ENCODE peak calls at places on chromosomes 6 and 20, in ten cellular contexts. R is cardiac fibroblast, B is breast epithelium, D is bronchial epithelial cell, L is cardiac muscle cell, T is endothelial cell, Z is AG09319, S is brain microvascular endothelial cell, M is GM10248, I is dorsolateral prefrontal cortex. C is an unnamed sample.

GRCh38 chr6:21536280-21536766 is 57.2 kb upstream of the SOX4 start:
- DNase-seq in B (no peak), S (no peak), M (no peak), L (no peak), T (no peak), R (no peak), Z (no peak), D (no peak), I (no peak), C (no peak)

GRCh38 chr6:134178230-134179044 is 126.0 kb upstream of the SLC2A12 start:
- DNase-seq in B (peak), Z (peak), S (peak), T (peak), M (peak), L (peak), R (peak), I (peak), D (peak), C (peak)

GRCh38 chr20:37693629-37694626 is at the start of gene CTNNBL1:
- DNase-seq in I (peak), L (peak), R (peak), D (peak), B (peak), S (peak), M (peak), Z (peak), T (peak), C (peak)

GRCh38 chr6:42110683-42111082 is 31.7 kb downstream of the C6orf132 start:
- DNase-seq in I (no peak), L (no peak), R (no peak), Z (no peak), B (no peak), T (no peak), S (no peak), D (no peak), M (no peak), C (no peak)

GRCh38 chr6:19841181-19841580 is 4.0 kb downstream of the ID4 start:
- DNase-seq in D (no peak), M (no peak), R (no peak), B (no peak), L (no peak), Z (no peak), S (no peak), I (no peak), T (no peak), C (no peak)

GRCh38 chr6:51542466-51542865 is 544.9 kb downstream of the PKHD1 start:
- DNase-seq in M (no peak), I (no peak), S (no peak), B (no peak), D (no peak), T (no peak), Z (no peak), R (no peak), L (no peak), C (no peak)

GRCh38 chr6:3159805-3160781 is 2.7 kb upstream of the TUBB2A start:
- DNase-seq in M (no peak), Z (no peak), B (no peak), L (peak), R (peak), S (no peak), I (no peak), T (no peak), D (peak), C (no peak)

GRCh38 chr20:1364106-1364505 is 28.7 kb downstream of the FKBP1A start:
- DNase-seq in B (no peak), R (no peak), M (no peak), Z (no peak), D (no peak), T (no peak), S (no peak), I (no peak), L (no peak), C (no peak)

GRCh38 chr6:165716886-165717285 is 53.8 kb upstream of the PDE10A start:
- DNase-seq in I (no peak), T (no peak), R (no peak), D (no peak), L (no peak), B (no peak), Z (no peak), S (peak), M (no peak), C (no peak)

GRCh38 chr6:128885381-128885780 is 2.4 kb downstream of the LAMA2 start:
- DNase-seq in I (no peak), L (no peak), D (no peak), R (no peak), S (no peak), Z (no peak), T (no peak), M (no peak), B (no peak), C (no peak)

GRCh38 chr6:79111549-79111948 is 33.5 kb upstream of the PHIP start:
- DNase-seq in R (no peak), D (no peak), L (no peak), B (no peak), M (no peak), Z (no peak), T (no peak), S (no peak), I (no peak), C (no peak)

GRCh38 chr6:122730775-122731386 is 48.6 kb upstream of the FABP7 start:
- DNase-seq in B (no peak), M (no peak), S (peak), T (peak), I (peak), L (peak), Z (no peak), R (peak), D (peak), C (no peak)

GRCh38 chr6:84081222-84081621 is 47.6 kb downstream of the MRAP2 start:
- DNase-seq in Z (no peak), D (no peak), T (no peak), L (no peak), R (no peak), I (no peak), S (no peak), B (no peak), M (no peak), C (no peak)

GRCh38 chr20:40536866-40537265 is 152.2 kb downstream of the MAFB start:
- DNase-seq in S (no peak), B (no peak), D (peak), M (no peak), R (no peak), I (no peak), T (no peak), Z (no peak), L (no peak), C (no peak)

GRCh38 chr20:2596673-2597279 is 55.7 kb upstream of the NOP56 start:
- DNase-seq in R (no peak), B (no peak), I (no peak), M (no peak), D (no peak), Z (no peak), S (peak), L (no peak), T (no peak), C (no peak)

GRCh38 chr20:10611357-10611756 is 62.4 kb downstream of the JAG1 start:
- DNase-seq in B (no peak), D (peak), T (peak), I (no peak), R (peak), L (peak), Z (no peak), M (peak), S (peak), C (peak)

GRCh38 chr6:157274471-157275226 is 48.7 kb downstream of the TMEM242 start:
- DNase-seq in T (peak), Z (no peak), M (peak), L (peak), I (peak), S (peak), R (peak), B (peak), D (peak), C (peak)

GRCh38 chr6:4944325-4944724 is 59.5 kb downstream of the RPP40 start:
- DNase-seq in R (no peak), L (no peak), D (no peak), B (no peak), S (no peak), M (no peak), T (no peak), I (no peak), Z (no peak), C (no peak)

GRCh38 chr20:44166477-44166876 is 20.5 kb downstream of the JPH2 start:
- DNase-seq in D (no peak), Z (no peak), R (no peak), L (peak), I (no peak), B (no peak), M (no peak), S (no peak), T (no peak), C (no peak)

GRCh38 chr20:62607366-62608217 is 34.7 kb upstream of the SLCO4A1 start:
- DNase-seq in R (no peak), S (no peak), D (no peak), L (no peak), Z (no peak), T (no peak), M (no peak), B (no peak), I (no peak), C (no peak)

GRCh38 chr20:45336530-45337366 is 11.5 kb downstream of the SDC4 start:
- DNase-seq in I (no peak), R (peak), S (peak), Z (peak), T (no peak), B (peak), L (no peak), D (peak), M (no peak), C (no peak)

GRCh38 chr20:56911946-56912345 is 282.8 kb downstream of the TFAP2C start:
- DNase-seq in R (no peak), T (no peak), D (no peak), L (no peak), M (no peak), S (no peak), B (no peak), Z (no peak), I (no peak), C (no peak)

GRCh38 chr6:35018746-35019145 is 122.4 kb downstream of the TCP11 start:
- DNase-seq in T (no peak), S (no peak), B (no peak), Z (no peak), R (no peak), I (no peak), M (no peak), D (no peak), L (no peak), C (no peak)

GRCh38 chr6:10409766-10410209 is 5.1 kb downstream of the TFAP2A start:
- DNase-seq in B (no peak), R (no peak), Z (no peak), L (no peak), D (no peak), S (no peak), I (no peak), T (no peak), M (no peak), C (no peak)

GRCh38 chr20:21166801-21167200 is 40.9 kb downstream of the KIZ start:
- DNase-seq in M (no peak), R (no peak), I (no peak), L (no peak), Z (no peak), B (no peak), S (no peak), D (no peak), T (no peak), C (no peak)

GRCh38 chr6:105981888-105982358 is 104.2 kb upstream of the PRDM1 start:
- DNase-seq in Z (no peak), M (no peak), S (no peak), D (no peak), I (no peak), L (no peak), T (no peak), R (no peak), B (no peak), C (no peak)

GRCh38 chr20:58555078-58555765 is 40.0 kb upstream of the APCDD1L start:
- DNase-seq in B (peak), I (no peak), S (peak), D (peak), R (peak), L (no peak), T (no peak), M (no peak), Z (peak), C (no peak)

GRCh38 chr6:2730353-2730752 is 20.4 kb downstream of the MYLK4 start:
- DNase-seq in R (no peak), M (no peak), I (no peak), L (no peak), S (no peak), D (no peak), Z (no peak), B (no peak), T (no peak), C (no peak)

GRCh38 chr6:168286116-168286515 is 33.5 kb downstream of the DACT2 start:
- DNase-seq in Z (no peak), S (no peak), L (no peak), D (no peak), T (no peak), I (no peak), B (no peak), M (no peak), R (no peak), C (no peak)

GRCh38 chr6:76789580-76789979 is 673.7 kb downstream of the HTR1B start:
- DNase-seq in L (no peak), B (no peak), T (no peak), S (no peak), M (no peak), I (no peak), Z (no peak), D (no peak), R (no peak), C (no peak)

GRCh38 chr6:36642913-36643817 is 35.3 kb upstream of the CDKN1A start:
- DNase-seq in I (peak), R (peak), S (peak), B (peak), M (no peak), D (peak), L (peak), Z (peak), T (no peak), C (no peak)

GRCh38 chr20:922781-923180 is 6.6 kb upstream of the ANGPT4 start:
- DNase-seq in D (no peak), T (no peak), R (no peak), L (no peak), B (no peak), I (no peak), Z (no peak), M (no peak), S (no peak), C (no peak)

GRCh38 chr6:5412017-5412416 is 150.7 kb downstream of the FARS2 start:
- DNase-seq in Z (no peak), L (no peak), D (no peak), I (no peak), M (no peak), T (no peak), R (no peak), S (no peak), B (no peak), C (no peak)

GRCh38 chr6:20400476-20401402 is 940 bp upstream of the E2F3 start:
- DNase-seq in B (no peak), L (peak), S (peak), D (peak), M (peak), I (no peak), T (peak), Z (no peak), R (peak), C (peak)

GRCh38 chr20:47754946-47755652 is 30.2 kb downstream of the SULF2 start:
- DNase-seq in R (no peak), D (no peak), I (no peak), Z (no peak), B (no peak), T (no peak), L (no peak), S (no peak), M (no peak), C (no peak)

GRCh38 chr6:159718634-159719033 is 8.7 kb upstream of the WTAP start:
- DNase-seq in Z (no peak), B (no peak), I (no peak), T (no peak), L (no peak), D (no peak), S (no peak), R (no peak), M (no peak), C (no peak)

GRCh38 chr20:49656304-49656703 is 57.4 kb downstream of the B4GALT5 start:
- DNase-seq in B (peak), T (no peak), S (no peak), M (no peak), L (no peak), Z (no peak), I (peak), R (no peak), D (no peak), C (no peak)

GRCh38 chr6:13600036-13600435 is 15.1 kb upstream of the NOL7 start:
- DNase-seq in I (no peak), L (no peak), S (no peak), B (no peak), Z (no peak), T (no peak), R (no peak), M (no peak), D (no peak), C (no peak)

GRCh38 chr6:169638388-169638787 is 63.4 kb downstream of the WDR27 start:
- DNase-seq in D (no peak), I (no peak), B (no peak), S (no peak), L (no peak), Z (no peak), R (no peak), T (no peak), M (no peak), C (no peak)

DNA sequence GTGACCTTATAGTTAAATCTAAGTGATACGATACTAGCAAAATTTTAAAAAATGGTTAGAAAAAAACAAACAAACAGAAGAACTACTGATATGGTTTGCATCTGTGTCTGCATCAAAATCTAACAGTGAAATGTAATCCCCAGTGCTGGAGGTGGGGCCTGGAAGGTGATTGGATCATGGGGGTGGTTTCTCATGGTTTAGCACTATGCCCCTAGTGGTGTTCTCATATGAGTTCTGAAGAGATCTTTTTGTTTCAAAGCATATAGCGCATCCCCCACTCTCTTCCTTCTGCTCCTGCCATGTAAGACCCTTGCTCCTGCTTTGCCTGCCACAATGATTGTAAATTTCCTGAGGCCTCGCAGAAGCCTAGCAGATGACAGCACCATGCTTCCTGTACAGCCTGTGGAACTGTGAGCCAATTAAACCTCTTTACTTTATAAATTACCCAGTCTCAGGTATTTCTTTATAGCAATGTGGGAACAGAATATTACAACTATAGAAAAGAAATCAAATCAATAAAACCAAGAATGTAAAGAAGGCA is 5.4 kb downstream of the FBXL4 start:
- DNase-seq in L (no peak), Z (no peak), M (no peak), T (no peak), B (no peak), I (no peak), R (no peak), S (no peak), D (no peak), C (no peak)
- TF ChIP-seq CTCF in L (no peak), Z (no peak), M (no peak), T (no peak), B (no peak), I (no peak), R (no peak), S (peak), D (no peak), C (no peak)

GRCh38 chr20:9408422-9409300 is 105.7 kb upstream of the LAMP5 start:
- DNase-seq in S (peak), I (peak), R (peak), Z (no peak), T (no peak), B (no peak), L (no peak), D (peak), M (no peak), C (no peak)
- TF ChIP-seq CTCF in S (no peak), I (no peak), R (no peak), Z (no peak), T (no peak), B (no peak), L (no peak), D (no peak), M (no peak), C (no peak)

GRCh38 chr6:87540541-87540940 is 49.2 kb downstream of the RARS2 start:
- DNase-seq in M (no peak), S (no peak), R (peak), T (no peak), B (no peak), Z (no peak), L (no peak), D (no peak), I (no peak), C (no peak)

GRCh38 chr6:87538510-87539260 is 51.1 kb downstream of the RARS2 start:
- DNase-seq in Z (no peak), I (no peak), S (no peak), L (no peak), D (no peak), M (no peak), R (no peak), B (no peak), T (no peak), C (no peak)

GRCh38 chr6:87541726-87542125 is 48.1 kb downstream of the RARS2 start:
- DNase-seq in D (no peak), S (no peak), I (no peak), L (no peak), R (peak), T (no peak), Z (no peak), M (no peak), B (no peak), C (no peak)

GRCh38 chr6:87539554-87539953 is 50.2 kb downstream of the RARS2 start:
- DNase-seq in T (no peak), Z (no peak), I (no peak), M (no peak), R (no peak), S (no peak), L (no peak), D (no peak), B (no peak), C (no peak)

DNA sequence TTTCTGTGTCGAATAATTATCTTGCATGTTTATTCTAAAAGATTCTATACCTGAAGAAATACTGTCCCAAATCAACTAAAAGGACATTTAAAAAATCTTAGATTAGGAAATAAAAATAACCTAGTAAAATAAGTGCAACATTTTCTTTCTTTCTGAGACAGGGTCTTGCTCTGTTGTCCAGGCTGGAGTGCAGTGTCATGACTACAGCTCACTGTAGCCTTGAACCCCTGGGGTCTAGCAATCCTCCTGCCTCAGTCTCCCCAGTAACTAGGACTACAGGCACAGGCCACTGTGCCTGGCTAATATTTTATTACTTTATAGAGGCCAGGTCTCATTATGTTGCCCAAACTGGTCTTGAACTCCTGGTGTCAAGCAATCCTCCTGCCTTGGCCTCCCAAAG is 48.7 kb downstream of the RARS2 start:
- DNase-seq in Z (no peak), S (no peak), D (no peak), I (no peak), B (no peak), M (no peak), T (no peak), R (no peak), L (no peak), C (no peak)
- TF ChIP-seq CTCF in Z (no peak), S (no peak), D (no peak), I (no peak), B (no peak), M (no peak), T (no peak), R (no peak), L (no peak), C (no peak)

GRCh38 chr6:71727632-71728294 is 158.6 kb upstream of the RIMS1 start:
- DNase-seq in D (no peak), L (no peak), M (no peak), I (no peak), B (no peak), S (peak), R (no peak), T (no peak), Z (no peak), C (no peak)
- TF ChIP-seq CTCF in D (no peak), L (no peak), M (no peak), I (no peak), B (no peak), S (no peak), R (no peak), T (no peak), Z (no peak), C (no peak)

GRCh38 chr6:66861007-66861541 is 1154.0 kb upstream of the EYS start:
- DNase-seq in D (no peak), M (no peak), Z (no peak), T (no peak), R (peak), I (no peak), L (no peak), B (no peak), S (no peak), C (no peak)

GRCh38 chr6:66854014-66854413 is 1147.0 kb upstream of the EYS start:
- DNase-seq in I (no peak), S (no peak), Z (no peak), M (no peak), R (no peak), D (no peak), B (no peak), L (no peak), T (no peak), C (no peak)

GRCh38 chr6:66858196-66858595 is 1151.2 kb upstream of the EYS start:
- DNase-seq in L (no peak), I (no peak), Z (no peak), S (no peak), R (no peak), D (no peak), T (no peak), B (no peak), M (no peak), C (no peak)
- TF ChIP-seq CTCF in L (no peak), I (no peak), Z (no peak), S (no peak), R (no peak), D (no peak), T (no peak), B (no peak), M (no peak), C (no peak)

DNA sequence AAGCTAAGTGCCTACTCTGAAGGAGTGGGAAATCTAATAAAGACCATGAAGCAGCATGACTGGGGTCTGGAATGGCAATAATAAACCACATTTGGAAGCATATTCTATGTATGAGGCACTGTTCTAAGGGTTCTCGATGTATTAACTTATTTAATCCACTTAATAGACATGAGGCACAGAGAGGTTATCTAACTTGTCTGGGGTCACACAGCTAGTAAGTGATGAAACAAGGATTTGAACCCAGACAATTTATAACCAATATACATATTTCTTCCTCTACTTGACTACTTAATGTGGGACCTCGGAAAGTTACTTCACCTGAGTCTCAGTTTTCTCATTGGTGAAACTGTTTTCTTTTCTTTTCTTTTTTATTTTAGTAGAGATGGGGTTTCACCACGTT is 131.3 kb downstream of the PDSS2 start:
- DNase-seq in M (no peak), R (no peak), L (no peak), D (no peak), T (no peak), B (no peak), Z (no peak), I (no peak), S (no peak), C (no peak)
- TF ChIP-seq CTCF in M (no peak), R (no peak), L (no peak), D (no peak), T (no peak), B (no peak), Z (no peak), I (no peak), S (no peak), C (no peak)